ENCODE peak calls at places on chromosome 13, in eight cellular contexts. One of them, this sample, is unnamed.

GRCh38 chr13:73300718-73301425 is 242.1 kb downstream of the KLF5 start:
- DNase-seq in A673: no peak
- DNase-seq in fibroblast of pulmonary artery: no peak
- DNase-seq in CD8-positive, alpha-beta T cell: no peak
- DNase-seq in HFF-Myc: no peak
- DNase-seq in left ventricle myocardium inferior: no peak
- DNase-seq in fibroblast of mammary gland: no peak
- DNase-seq in dorsolateral prefrontal cortex: no peak
- DNase-seq in this sample: no peak

GRCh38 chr13:46324976-46325375 is 62.1 kb downstream of the RUBCNL start:
- DNase-seq in A673: no peak
- DNase-seq in fibroblast of pulmonary artery: peak
- DNase-seq in CD8-positive, alpha-beta T cell: no peak
- DNase-seq in HFF-Myc: no peak
- DNase-seq in left ventricle myocardium inferior: no peak
- DNase-seq in fibroblast of mammary gland: peak
- DNase-seq in dorsolateral prefrontal cortex: no peak
- DNase-seq in this sample: peak

GRCh38 chr13:75762967-75763366 is 126.8 kb downstream of the LMO7 start:
- DNase-seq in A673: no peak
- DNase-seq in fibroblast of pulmonary artery: no peak
- DNase-seq in CD8-positive, alpha-beta T cell: no peak
- DNase-seq in HFF-Myc: no peak
- DNase-seq in left ventricle myocardium inferior: no peak
- DNase-seq in fibroblast of mammary gland: no peak
- DNase-seq in dorsolateral prefrontal cortex: no peak
- DNase-seq in this sample: no peak

GRCh38 chr13:93004919-93005318 is 221.7 kb upstream of the GPC6 start:
- DNase-seq in A673: peak
- DNase-seq in fibroblast of pulmonary artery: peak
- DNase-seq in CD8-positive, alpha-beta T cell: no peak
- DNase-seq in HFF-Myc: peak
- DNase-seq in left ventricle myocardium inferior: no peak
- DNase-seq in fibroblast of mammary gland: peak
- DNase-seq in dorsolateral prefrontal cortex: no peak
- DNase-seq in this sample: peak

GRCh38 chr13:48110930-48111721 is 16.2 kb upstream of the MED4 start:
- DNase-seq in A673: no peak
- DNase-seq in fibroblast of pulmonary artery: peak
- DNase-seq in CD8-positive, alpha-beta T cell: no peak
- DNase-seq in HFF-Myc: no peak
- DNase-seq in left ventricle myocardium inferior: peak
- DNase-seq in fibroblast of mammary gland: no peak
- DNase-seq in dorsolateral prefrontal cortex: no peak
- DNase-seq in this sample: peak

GRCh38 chr13:63605962-63606361 is 2190.3 kb upstream of the PCDH20 start:
- DNase-seq in A673: no peak
- DNase-seq in fibroblast of pulmonary artery: no peak
- DNase-seq in CD8-positive, alpha-beta T cell: no peak
- DNase-seq in HFF-Myc: no peak
- DNase-seq in left ventricle myocardium inferior: no peak
- DNase-seq in fibroblast of mammary gland: no peak
- DNase-seq in dorsolateral prefrontal cortex: no peak
- DNase-seq in this sample: no peak

GRCh38 chr13:79075703-79076102 is 330.4 kb downstream of the RBM26 start:
- DNase-seq in A673: no peak
- DNase-seq in fibroblast of pulmonary artery: no peak
- DNase-seq in CD8-positive, alpha-beta T cell: no peak
- DNase-seq in HFF-Myc: no peak
- DNase-seq in left ventricle myocardium inferior: no peak
- DNase-seq in fibroblast of mammary gland: no peak
- DNase-seq in dorsolateral prefrontal cortex: no peak
- DNase-seq in this sample: no peak

GRCh38 chr13:65488606-65489005 is 1741.5 kb downstream of the PCDH9 start:
- DNase-seq in A673: no peak
- DNase-seq in fibroblast of pulmonary artery: no peak
- DNase-seq in CD8-positive, alpha-beta T cell: no peak
- DNase-seq in HFF-Myc: no peak
- DNase-seq in left ventricle myocardium inferior: no peak
- DNase-seq in fibroblast of mammary gland: no peak
- DNase-seq in dorsolateral prefrontal cortex: no peak
- DNase-seq in this sample: no peak

GRCh38 chr13:89514534-89515312 is 1832.8 kb upstream of the MIR17HG start:
- DNase-seq in A673: peak
- DNase-seq in fibroblast of pulmonary artery: peak
- DNase-seq in CD8-positive, alpha-beta T cell: no peak
- DNase-seq in HFF-Myc: no peak
- DNase-seq in left ventricle myocardium inferior: no peak
- DNase-seq in fibroblast of mammary gland: peak
- DNase-seq in dorsolateral prefrontal cortex: no peak
- DNase-seq in this sample: peak

GRCh38 chr13:106602178-106602577 is 34.2 kb upstream of the ARGLU1 start:
- DNase-seq in A673: no peak
- DNase-seq in fibroblast of pulmonary artery: no peak
- DNase-seq in CD8-positive, alpha-beta T cell: no peak
- DNase-seq in HFF-Myc: no peak
- DNase-seq in left ventricle myocardium inferior: no peak
- DNase-seq in fibroblast of mammary gland: no peak
- DNase-seq in dorsolateral prefrontal cortex: no peak
- DNase-seq in this sample: no peak

GRCh38 chr13:72293206-72293605 is 426.2 kb upstream of the DACH1 start:
- DNase-seq in A673: no peak
- DNase-seq in fibroblast of pulmonary artery: peak
- DNase-seq in CD8-positive, alpha-beta T cell: no peak
- DNase-seq in HFF-Myc: no peak
- DNase-seq in left ventricle myocardium inferior: no peak
- DNase-seq in fibroblast of mammary gland: peak
- DNase-seq in dorsolateral prefrontal cortex: no peak
- DNase-seq in this sample: peak

GRCh38 chr13:30376426-30377311 is 45.6 kb upstream of the UBE2L5 start:
- DNase-seq in A673: no peak
- DNase-seq in fibroblast of pulmonary artery: no peak
- DNase-seq in CD8-positive, alpha-beta T cell: peak
- DNase-seq in HFF-Myc: no peak
- DNase-seq in left ventricle myocardium inferior: no peak
- DNase-seq in fibroblast of mammary gland: no peak
- DNase-seq in dorsolateral prefrontal cortex: no peak
- DNase-seq in this sample: no peak

GRCh38 chr13:74301200-74302063 is 167.2 kb upstream of the KLF12 start:
- DNase-seq in A673: no peak
- DNase-seq in fibroblast of pulmonary artery: no peak
- DNase-seq in CD8-positive, alpha-beta T cell: no peak
- DNase-seq in HFF-Myc: no peak
- DNase-seq in left ventricle myocardium inferior: no peak
- DNase-seq in fibroblast of mammary gland: no peak
- DNase-seq in dorsolateral prefrontal cortex: no peak
- DNase-seq in this sample: no peak

GRCh38 chr13:106599875-106600797 is 32.2 kb upstream of the ARGLU1 start:
- DNase-seq in A673: peak
- DNase-seq in fibroblast of pulmonary artery: peak
- DNase-seq in CD8-positive, alpha-beta T cell: no peak
- DNase-seq in HFF-Myc: peak
- DNase-seq in left ventricle myocardium inferior: no peak
- DNase-seq in fibroblast of mammary gland: peak
- DNase-seq in dorsolateral prefrontal cortex: no peak
- DNase-seq in this sample: peak

GRCh38 chr13:29513002-29513980 is 82.2 kb downstream of the SLC7A1 start:
- DNase-seq in A673: no peak
- DNase-seq in fibroblast of pulmonary artery: no peak
- DNase-seq in CD8-positive, alpha-beta T cell: no peak
- DNase-seq in HFF-Myc: no peak
- DNase-seq in left ventricle myocardium inferior: no peak
- DNase-seq in fibroblast of mammary gland: peak
- DNase-seq in dorsolateral prefrontal cortex: peak
- DNase-seq in this sample: no peak

GRCh38 chr13:114044486-114044885 is 70.6 kb upstream of the C13orf46 start:
- DNase-seq in A673: peak
- DNase-seq in fibroblast of pulmonary artery: peak
- DNase-seq in CD8-positive, alpha-beta T cell: no peak
- DNase-seq in HFF-Myc: no peak
- DNase-seq in left ventricle myocardium inferior: no peak
- DNase-seq in fibroblast of mammary gland: peak
- DNase-seq in dorsolateral prefrontal cortex: no peak
- DNase-seq in this sample: no peak

GRCh38 chr13:34358811-34359513 is 541.0 kb downstream of the RFC3 start:
- DNase-seq in A673: no peak
- DNase-seq in fibroblast of pulmonary artery: peak
- DNase-seq in CD8-positive, alpha-beta T cell: no peak
- DNase-seq in HFF-Myc: no peak
- DNase-seq in left ventricle myocardium inferior: no peak
- DNase-seq in fibroblast of mammary gland: peak
- DNase-seq in dorsolateral prefrontal cortex: no peak
- DNase-seq in this sample: peak

GRCh38 chr13:110641055-110642015 is 26.0 kb downstream of the NAXD start:
- DNase-seq in A673: no peak
- DNase-seq in fibroblast of pulmonary artery: no peak
- DNase-seq in CD8-positive, alpha-beta T cell: no peak
- DNase-seq in HFF-Myc: no peak
- DNase-seq in left ventricle myocardium inferior: peak
- DNase-seq in fibroblast of mammary gland: peak
- DNase-seq in dorsolateral prefrontal cortex: no peak
- DNase-seq in this sample: peak

DNA sequence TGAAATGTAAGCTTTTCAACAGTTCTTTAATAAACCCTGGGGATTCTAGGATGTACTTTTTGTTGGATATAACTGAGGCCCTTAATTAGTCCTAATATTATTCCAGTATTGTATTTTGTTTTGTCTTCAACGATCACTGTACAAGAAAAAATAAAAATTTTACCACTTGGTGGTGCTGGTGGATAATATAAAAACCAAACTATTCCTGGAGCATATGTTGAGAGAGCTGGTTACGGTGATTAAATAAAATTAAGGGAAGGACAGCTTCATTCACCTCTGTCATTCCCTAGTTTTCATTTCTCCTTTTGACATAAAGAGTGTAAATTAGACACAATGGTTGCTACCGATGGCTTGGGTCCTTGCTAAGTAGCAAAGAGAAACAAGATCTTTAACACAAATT is 598.6 kb upstream of the PCDH20 start:
- DNase-seq in A673: peak
- DNase-seq in fibroblast of pulmonary artery: peak
- DNase-seq in CD8-positive, alpha-beta T cell: no peak
- DNase-seq in HFF-Myc: no peak
- DNase-seq in left ventricle myocardium inferior: no peak
- DNase-seq in fibroblast of mammary gland: peak
- DNase-seq in dorsolateral prefrontal cortex: no peak
- DNase-seq in this sample: peak
- H3K4me3 ChIP-seq in A673: no peak
- H3K4me3 ChIP-seq in fibroblast of pulmonary artery: no peak
- H3K4me3 ChIP-seq in CD8-positive, alpha-beta T cell: no peak
- H3K4me3 ChIP-seq in HFF-Myc: no peak
- H3K4me3 ChIP-seq in left ventricle myocardium inferior: no peak
- H3K4me3 ChIP-seq in fibroblast of mammary gland: no peak
- H3K4me3 ChIP-seq in dorsolateral prefrontal cortex: peak
- H3K4me3 ChIP-seq in this sample: no peak

GRCh38 chr13:24050292-24050711 is 110.2 kb upstream of the SPATA13 start:
- DNase-seq in A673: peak
- DNase-seq in fibroblast of pulmonary artery: peak
- DNase-seq in CD8-positive, alpha-beta T cell: no peak
- DNase-seq in HFF-Myc: peak
- DNase-seq in left ventricle myocardium inferior: peak
- DNase-seq in fibroblast of mammary gland: peak
- DNase-seq in dorsolateral prefrontal cortex: peak
- DNase-seq in this sample: peak
- H3K4me3 ChIP-seq in A673: no peak
- H3K4me3 ChIP-seq in fibroblast of pulmonary artery: no peak
- H3K4me3 ChIP-seq in CD8-positive, alpha-beta T cell: no peak
- H3K4me3 ChIP-seq in HFF-Myc: no peak
- H3K4me3 ChIP-seq in left ventricle myocardium inferior: no peak
- H3K4me3 ChIP-seq in fibroblast of mammary gland: peak
- H3K4me3 ChIP-seq in dorsolateral prefrontal cortex: no peak
- H3K4me3 ChIP-seq in this sample: no peak

GRCh38 chr13:20828540-20829364 is 55.0 kb upstream of the EEF1AKMT1 start:
- DNase-seq in A673: peak
- DNase-seq in fibroblast of pulmonary artery: peak
- DNase-seq in CD8-positive, alpha-beta T cell: peak
- DNase-seq in HFF-Myc: peak
- DNase-seq in left ventricle myocardium inferior: no peak
- DNase-seq in fibroblast of mammary gland: peak
- DNase-seq in dorsolateral prefrontal cortex: no peak
- DNase-seq in this sample: peak
- H3K4me3 ChIP-seq in A673: peak
- H3K4me3 ChIP-seq in fibroblast of pulmonary artery: peak
- H3K4me3 ChIP-seq in CD8-positive, alpha-beta T cell: no peak
- H3K4me3 ChIP-seq in HFF-Myc: no peak
- H3K4me3 ChIP-seq in left ventricle myocardium inferior: peak
- H3K4me3 ChIP-seq in fibroblast of mammary gland: peak
- H3K4me3 ChIP-seq in dorsolateral prefrontal cortex: peak
- H3K4me3 ChIP-seq in this sample: no peak

GRCh38 chr13:40492511-40492910 is 173.9 kb downstream of the FOXO1 start:
- DNase-seq in A673: no peak
- DNase-seq in fibroblast of pulmonary artery: no peak
- DNase-seq in CD8-positive, alpha-beta T cell: no peak
- DNase-seq in HFF-Myc: no peak
- DNase-seq in left ventricle myocardium inferior: peak
- DNase-seq in fibroblast of mammary gland: no peak
- DNase-seq in dorsolateral prefrontal cortex: no peak
- DNase-seq in this sample: no peak

GRCh38 chr13:40494513-40494912 is 171.9 kb downstream of the FOXO1 start:
- DNase-seq in A673: no peak
- DNase-seq in fibroblast of pulmonary artery: peak
- DNase-seq in CD8-positive, alpha-beta T cell: no peak
- DNase-seq in HFF-Myc: no peak
- DNase-seq in left ventricle myocardium inferior: no peak
- DNase-seq in fibroblast of mammary gland: no peak
- DNase-seq in dorsolateral prefrontal cortex: no peak
- DNase-seq in this sample: peak

GRCh38 chr13:40488869-40489391 is 177.5 kb downstream of the FOXO1 start:
- DNase-seq in A673: no peak
- DNase-seq in fibroblast of pulmonary artery: no peak
- DNase-seq in CD8-positive, alpha-beta T cell: no peak
- DNase-seq in HFF-Myc: no peak
- DNase-seq in left ventricle myocardium inferior: no peak
- DNase-seq in fibroblast of mammary gland: no peak
- DNase-seq in dorsolateral prefrontal cortex: no peak
- DNase-seq in this sample: no peak

GRCh38 chr13:40486518-40487163 is 179.8 kb downstream of the FOXO1 start:
- DNase-seq in A673: no peak
- DNase-seq in fibroblast of pulmonary artery: no peak
- DNase-seq in CD8-positive, alpha-beta T cell: no peak
- DNase-seq in HFF-Myc: no peak
- DNase-seq in left ventricle myocardium inferior: no peak
- DNase-seq in fibroblast of mammary gland: no peak
- DNase-seq in dorsolateral prefrontal cortex: no peak
- DNase-seq in this sample: no peak

DNA sequence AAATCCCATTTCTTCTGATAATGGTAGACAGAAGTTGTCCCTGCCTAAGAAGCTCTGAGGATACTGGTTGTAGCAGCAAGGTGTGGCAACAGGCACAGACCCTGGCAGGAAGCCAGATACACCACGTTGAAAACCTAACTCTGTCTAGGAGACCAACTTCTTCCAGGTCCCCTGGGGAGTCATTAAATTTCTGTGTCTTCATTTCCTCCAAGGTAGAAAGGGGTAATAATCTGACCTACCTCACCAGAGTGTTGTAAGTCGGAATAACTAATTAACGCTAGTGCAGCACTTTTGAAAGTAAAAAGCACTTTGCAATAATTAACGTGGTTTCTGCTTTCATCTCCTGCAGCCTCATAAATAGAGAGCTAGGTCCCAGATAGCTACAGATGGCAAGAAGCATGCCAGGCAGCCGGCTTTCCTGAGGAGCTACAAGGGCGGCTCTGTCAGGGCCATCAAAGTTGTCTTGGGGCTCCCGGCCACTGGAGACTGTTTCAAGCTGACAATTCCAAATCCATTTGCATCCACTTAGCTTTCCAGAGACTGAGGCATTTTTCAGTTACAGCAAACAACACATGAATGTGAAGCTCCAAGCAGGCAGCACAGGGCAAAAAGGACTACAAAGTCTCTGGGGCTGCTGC is 176.2 kb downstream of the FOXO1 start:
- DNase-seq in A673: no peak
- DNase-seq in fibroblast of pulmonary artery: no peak
- DNase-seq in CD8-positive, alpha-beta T cell: peak
- DNase-seq in HFF-Myc: no peak
- DNase-seq in left ventricle myocardium inferior: no peak
- DNase-seq in fibroblast of mammary gland: no peak
- DNase-seq in dorsolateral prefrontal cortex: no peak
- DNase-seq in this sample: no peak
- H3K4me3 ChIP-seq in A673: no peak
- H3K4me3 ChIP-seq in fibroblast of pulmonary artery: no peak
- H3K4me3 ChIP-seq in CD8-positive, alpha-beta T cell: peak
- H3K4me3 ChIP-seq in HFF-Myc: no peak
- H3K4me3 ChIP-seq in left ventricle myocardium inferior: no peak
- H3K4me3 ChIP-seq in fibroblast of mammary gland: no peak
- H3K4me3 ChIP-seq in dorsolateral prefrontal cortex: no peak
- H3K4me3 ChIP-seq in this sample: no peak

This sample was measured in cardiac fibroblast.